ENCODE peak calls at places on chromosomes 1 and 21, in four cellular contexts. K, H, Y and V are unnamed samples.

GRCh38 chr21:34034369-34035014 is 38.9 kb upstream of the MRPS6 start:
- DNase-seq in Y (no peak), H (no peak), K (no peak), V (no peak)

GRCh38 chr1:237613984-237614383 is 276.7 kb downstream of the ZP4 start:
- DNase-seq in H (no peak), K (no peak), Y (no peak), V (no peak)

GRCh38 chr1:10640079-10640578 is 156.3 kb downstream of the CASZ1 start:
- DNase-seq in H (no peak), Y (no peak), K (no peak), V (peak)

GRCh38 chr1:163170331-163170730 is 32.4 kb downstream of the RGS5 start:
- DNase-seq in K (no peak), H (no peak), Y (no peak), V (no peak)

GRCh38 chr1:166282391-166283137 is 115.8 kb upstream of the FAM78B start:
- DNase-seq in Y (no peak), K (no peak), H (no peak), V (no peak)

GRCh38 chr1:145963218-145964019 is 956 bp downstream of the ANKRD34A start:
- DNase-seq in K (no peak), Y (no peak), H (no peak), V (no peak)

GRCh38 chr1:154730986-154731489 is 123.1 kb upstream of the ADAR start:
- DNase-seq in Y (no peak), K (peak), H (no peak), V (no peak)

GRCh38 chr1:95957748-95958147 is 723.7 kb downstream of the RWDD3 start:
- DNase-seq in H (no peak), Y (no peak), K (no peak), V (no peak)

GRCh38 chr1:43018091-43018490 is 59.4 kb upstream of the SLC2A1 start:
- DNase-seq in K (no peak), H (no peak), Y (no peak), V (no peak)

GRCh38 chr1:100350787-100351094 is 1.6 kb upstream of the CDC14A start:
- DNase-seq in H (no peak), Y (no peak), K (no peak), V (no peak)

GRCh38 chr1:85440584-85440983 is 24.4 kb downstream of the DDAH1 start:
- DNase-seq in Y (no peak), K (no peak), H (no peak), V (no peak)

GRCh38 chr1:51901151-51901550 is 22.6 kb upstream of the NRDC start:
- DNase-seq in K (no peak), Y (no peak), H (no peak), V (no peak)

GRCh38 chr1:160797163-160797797 is 1.3 kb downstream of the LY9 start:
- DNase-seq in H (no peak), K (no peak), Y (no peak), V (no peak)

GRCh38 chr1:232974971-232975370 is 24.6 kb downstream of the NTPCR start:
- DNase-seq in Y (no peak), K (peak), H (no peak), V (no peak)

GRCh38 chr1:36224537-36225297 is 474 bp downstream of the THRAP3 start:
- DNase-seq in H (peak), Y (no peak), K (peak), V (peak)

GRCh38 chr1:64499966-64500365 is 30.0 kb downstream of the CACHD1 start:
- DNase-seq in H (no peak), Y (no peak), K (no peak), V (no peak)
- TF ChIP-seq CTCF in H (no peak), Y (no peak), K (peak), V (no peak)

GRCh38 chr1:47624531-47624930 is 186.7 kb downstream of the FOXD2 start:
- DNase-seq in K (no peak), H (no peak), Y (no peak), V (no peak)
- TF ChIP-seq CTCF in K (peak), H (no peak), Y (no peak), V (no peak)

DNA sequence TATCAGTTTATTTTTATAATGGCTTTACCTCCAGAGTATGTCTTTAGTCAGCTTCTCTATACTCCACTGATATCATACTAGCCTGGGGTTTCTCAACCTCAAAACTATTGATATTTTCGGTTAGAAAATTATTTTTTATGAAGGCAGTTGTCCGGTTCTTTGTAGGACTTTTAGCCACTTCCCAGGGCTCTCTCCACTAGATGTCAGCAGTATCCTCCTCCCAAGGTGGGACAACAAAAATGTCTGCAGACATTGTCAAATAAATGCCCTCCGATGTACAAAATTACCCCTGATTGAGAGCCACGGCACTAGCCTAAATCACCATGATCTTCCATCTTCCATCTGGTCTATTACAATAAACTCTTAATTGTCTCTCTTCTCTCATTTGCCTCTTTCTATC is 4.1 kb upstream of the GRIK1 start:
- DNase-seq in H (no peak), K (no peak), Y (no peak), V (no peak)
- TF ChIP-seq CTCF in H (no peak), K (peak), Y (no peak), V (no peak)

GRCh38 chr21:40051801-40052200 is 184.6 kb downstream of the PCP4 start:
- DNase-seq in Y (no peak), K (no peak), H (no peak), V (no peak)

GRCh38 chr21:40049031-40049958 is 182.1 kb downstream of the PCP4 start:
- DNase-seq in Y (no peak), K (no peak), H (no peak), V (no peak)

GRCh38 chr21:40047993-40048730 is 180.9 kb downstream of the PCP4 start:
- DNase-seq in H (no peak), K (no peak), Y (no peak), V (no peak)

GRCh38 chr21:40052276-40052675 is 185.0 kb downstream of the PCP4 start:
- DNase-seq in K (no peak), Y (no peak), H (no peak), V (no peak)

DNA sequence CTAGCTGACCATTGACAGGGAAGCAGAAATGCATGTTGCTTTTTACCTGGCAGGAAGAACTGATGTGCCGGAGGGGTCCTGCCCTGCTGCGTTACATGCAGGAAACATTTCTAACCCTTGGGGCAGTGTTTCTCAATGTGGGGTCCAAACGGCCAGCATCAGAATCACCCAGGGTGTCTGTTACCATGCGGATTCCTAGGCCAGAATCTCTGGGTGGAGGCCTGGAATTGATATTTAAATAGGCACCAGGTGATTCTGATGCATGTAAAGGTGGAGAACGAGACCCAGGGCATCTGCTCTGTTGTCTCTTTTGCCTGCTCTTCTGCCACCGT is 182.7 kb downstream of the PCP4 start:
- DNase-seq in K (no peak), H (no peak), Y (no peak), V (no peak)
- TF ChIP-seq CTCF in K (no peak), H (no peak), Y (no peak), V (no peak)